ENCODE peak calls at places on chromosomes 4 and X, in four cellular contexts. P is mammary epithelial cell, Q is kidney, K is substantia nigra. A is an unnamed sample.

GRCh38 chr4:154164931-154165839 is 326.4 kb downstream of the DCHS2 start:
- DNase-seq in P (peak), Q (no peak), K (no peak), A (no peak)

GRCh38 chrX:31166832-31167231 is 95.0 kb upstream of the FTHL17 start:
- DNase-seq in P (no peak), Q (no peak), K (no peak), A (no peak)

GRCh38 chrX:103446665-103447302 is 70.4 kb downstream of the BEX3 start:
- DNase-seq in P (peak), Q (no peak), K (no peak), A (no peak)

GRCh38 chrX:155751131-155751530 is 130.0 kb upstream of the VAMP7 start:
- DNase-seq in P (no peak), Q (no peak), K (no peak), A (no peak)

GRCh38 chrX:40908857-40909475 is 173.6 kb upstream of the MED14 start:
- DNase-seq in P (peak), Q (no peak), K (no peak), A (no peak)

GRCh38 chr4:108885211-108885610 is 122.4 kb upstream of the ETNPPL start:
- DNase-seq in P (no peak), Q (no peak), K (no peak), A (no peak)

GRCh38 chrX:110123331-110123782 is 120.4 kb downstream of the TMEM164 start:
- DNase-seq in P (no peak), Q (no peak), K (no peak), A (no peak)

GRCh38 chrX:47200385-47201150 is 6.9 kb downstream of the UBA1 start:
- DNase-seq in P (peak), Q (no peak), K (no peak), A (no peak)

GRCh38 chr4:143091862-143092261 is 92.9 kb upstream of the USP38 start:
- DNase-seq in P (no peak), Q (no peak), K (no peak), A (no peak)

GRCh38 chr4:45566896-45567603 is 556.8 kb downstream of the GABRG1 start:
- DNase-seq in P (no peak), Q (peak), K (no peak), A (no peak)

GRCh38 chrX:36947214-36947613 is 61.0 kb upstream of the FAM47C start:
- DNase-seq in P (no peak), Q (no peak), K (no peak), A (no peak)

GRCh38 chr4:48603366-48604003 is 113.4 kb downstream of the ZAR1 start:
- DNase-seq in P (no peak), Q (no peak), K (no peak), A (no peak)

GRCh38 chr4:115126487-115126886 is 13.1 kb upstream of the NDST4 start:
- DNase-seq in P (no peak), Q (no peak), K (no peak), A (no peak)

GRCh38 chrX:128436397-128437103 is 384.3 kb upstream of the ACTRT1 start:
- DNase-seq in P (no peak), Q (no peak), K (no peak), A (no peak)

GRCh38 chrX:8242431-8242830 is 71.4 kb upstream of the VCX2 start:
- DNase-seq in P (no peak), Q (no peak), K (no peak), A (no peak)

GRCh38 chrX:386768-387575 is at the start of gene PPP2R3B:
- DNase-seq in P (peak), Q (peak), K (no peak), A (no peak)

GRCh38 chrX:17986977-17987376 is 125.9 kb upstream of the RAI2 start:
- DNase-seq in P (no peak), Q (no peak), K (no peak), A (no peak)

GRCh38 chr4:100805547-100805946 is 287.7 kb upstream of the EMCN start:
- DNase-seq in P (no peak), Q (no peak), K (no peak), A (no peak)

GRCh38 chr4:25350561-25350960 is 26.5 kb upstream of the ANAPC4 start:
- DNase-seq in P (no peak), Q (no peak), K (no peak), A (no peak)

GRCh38 chrX:20454117-20454516 is 187.4 kb upstream of the RPS6KA3 start:
- DNase-seq in P (no peak), Q (no peak), K (no peak), A (no peak)

GRCh38 chr4:41930139-41930831 is 4.9 kb upstream of the TMEM33 start:
- DNase-seq in P (no peak), Q (no peak), K (no peak), A (no peak)
- H3K27ac ChIP-seq in P (no peak), Q (no peak), K (no peak), A (peak)

GRCh38 chr4:744212-744841 is 38.7 kb downstream of the PCGF3 start:
- DNase-seq in P (no peak), Q (peak), K (no peak), A (no peak)
- H3K27ac ChIP-seq in P (no peak), Q (no peak), K (no peak), A (no peak)

GRCh38 chr4:123878976-123879375 is 482.4 kb downstream of the SPRY1 start:
- DNase-seq in P (no peak), Q (no peak), K (no peak), A (no peak)

GRCh38 chr4:123874044-123874443 is 477.4 kb downstream of the SPRY1 start:
- DNase-seq in P (no peak), Q (no peak), K (no peak), A (no peak)

GRCh38 chr4:123877561-123877960 is 481.0 kb downstream of the SPRY1 start:
- DNase-seq in P (no peak), Q (no peak), K (no peak), A (no peak)

GRCh38 chr4:123876122-123876521 is 479.5 kb downstream of the SPRY1 start:
- DNase-seq in P (no peak), Q (no peak), K (no peak), A (no peak)

DNA sequence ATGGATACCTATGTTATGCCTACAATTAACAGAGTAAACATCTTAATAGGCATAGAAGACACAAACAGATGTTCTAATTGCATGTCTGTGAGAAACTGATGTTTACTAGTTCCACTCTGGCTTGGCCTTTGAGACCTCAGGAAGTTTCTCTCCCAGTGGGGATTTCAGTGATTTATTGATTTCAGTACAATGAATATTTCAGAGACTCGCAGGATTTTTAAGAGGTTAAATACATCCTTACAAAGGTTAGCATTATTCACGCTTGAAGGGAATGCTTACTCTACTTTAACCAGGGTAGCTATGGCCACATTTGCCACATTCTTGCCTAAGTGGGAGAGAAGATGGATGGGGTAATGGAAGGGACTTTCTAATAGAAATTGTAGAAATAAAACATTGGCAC is 480.0 kb downstream of the SPRY1 start:
- DNase-seq in P (no peak), Q (no peak), K (no peak), A (no peak)
- H3K27ac ChIP-seq in P (no peak), Q (no peak), K (no peak), A (no peak)

DNA sequence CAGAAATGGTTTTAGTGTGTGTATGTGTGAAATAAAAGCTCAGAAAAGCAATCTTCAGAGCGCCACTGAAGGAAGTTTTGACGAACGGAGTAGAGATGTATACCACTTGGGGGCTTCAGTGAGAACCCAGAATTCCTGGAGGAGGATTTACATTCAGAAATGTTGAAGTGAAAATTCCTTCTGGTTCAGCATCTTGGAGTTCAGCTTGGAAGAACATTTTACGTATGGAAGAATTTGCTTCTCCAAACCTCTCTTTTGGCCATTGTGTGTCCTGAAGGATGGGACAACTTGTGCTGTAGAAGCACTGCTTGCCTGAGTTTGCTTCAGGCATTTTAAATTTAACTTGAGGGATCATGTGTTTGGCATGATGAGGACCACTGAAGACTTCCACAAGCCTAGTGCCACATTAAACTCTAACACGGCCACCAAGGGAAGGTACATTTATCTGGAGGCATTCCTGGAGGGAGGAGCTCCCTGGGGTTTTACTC is 704 bp downstream of the SHROOM3 start:
- DNase-seq in P (no peak), Q (no peak), K (no peak), A (no peak)
- H3K27ac ChIP-seq in P (peak), Q (no peak), K (no peak), A (peak)

GRCh38 chrX:119870626-119871131 is 854 bp downstream of the RNF113A start:
- DNase-seq in P (peak), Q (no peak), K (no peak), A (no peak)
- H3K27ac ChIP-seq in P (peak), Q (peak), K (peak), A (peak)

DNA sequence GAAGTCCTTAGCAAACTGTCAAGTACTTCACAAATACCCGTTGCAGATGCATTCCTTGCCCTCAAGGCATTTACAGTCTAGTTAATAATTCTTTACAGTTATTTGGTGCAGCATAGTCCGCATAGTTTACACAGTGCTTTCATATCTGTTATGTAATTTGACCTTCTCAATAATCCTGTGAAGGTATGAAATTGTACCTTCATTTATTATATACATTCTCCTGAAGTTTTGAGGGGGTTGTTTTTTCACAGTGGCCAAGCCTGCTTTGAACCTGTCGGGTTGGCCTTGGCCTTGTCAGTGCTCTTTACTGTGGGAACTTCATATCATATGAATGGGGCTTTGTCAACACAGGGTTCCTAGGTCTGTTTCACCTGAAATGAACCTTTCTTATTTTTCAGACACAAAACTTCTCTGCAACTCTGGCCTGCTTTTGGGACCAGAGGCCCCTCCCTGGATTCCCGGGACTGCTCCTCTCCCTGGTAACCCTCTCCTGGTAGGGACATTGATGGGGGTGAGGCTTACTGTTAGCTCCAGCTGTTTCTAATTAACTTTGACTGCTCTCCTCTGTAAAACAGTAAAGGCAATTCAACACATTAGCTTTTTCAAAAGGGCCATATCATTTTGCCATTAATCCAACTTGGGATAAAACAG is 9.1 kb downstream of the IGFBP7 start:
- DNase-seq in P (no peak), Q (no peak), K (no peak), A (no peak)
- H3K27ac ChIP-seq in P (no peak), Q (peak), K (no peak), A (peak)

DNA sequence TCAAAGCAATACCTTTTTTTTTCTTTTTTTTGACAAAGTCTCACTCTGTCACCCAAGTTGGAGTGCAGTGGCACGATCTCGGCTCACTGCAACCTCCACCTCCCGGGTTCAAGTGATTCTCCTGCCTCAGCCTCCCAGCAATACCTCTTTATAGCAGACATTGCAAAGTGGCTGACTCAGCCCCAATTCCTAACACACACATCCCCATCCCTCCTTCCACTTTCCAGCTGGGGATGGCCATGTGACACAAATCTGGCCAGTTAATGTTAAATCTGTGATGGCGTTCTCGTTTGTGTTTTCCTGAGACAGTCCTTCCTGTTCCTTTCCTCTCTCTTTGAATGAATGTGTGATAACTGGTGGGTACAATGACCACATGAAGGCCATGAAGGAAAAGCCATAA is 276.2 kb upstream of the KLF3 start:
- DNase-seq in P (no peak), Q (no peak), K (no peak), A (no peak)
- H3K27ac ChIP-seq in P (no peak), Q (no peak), K (no peak), A (no peak)

GRCh38 chr4:89110541-89110985 is 770 bp upstream of the TIGD2 start:
- DNase-seq in P (no peak), Q (no peak), K (no peak), A (no peak)
- H3K27ac ChIP-seq in P (peak), Q (peak), K (peak), A (peak)

GRCh38 chrX:108088511-108088910 is 2.8 kb downstream of the PSMD10 start:
- DNase-seq in P (no peak), Q (no peak), K (no peak), A (no peak)
- H3K27ac ChIP-seq in P (no peak), Q (no peak), K (no peak), A (no peak)

DNA sequence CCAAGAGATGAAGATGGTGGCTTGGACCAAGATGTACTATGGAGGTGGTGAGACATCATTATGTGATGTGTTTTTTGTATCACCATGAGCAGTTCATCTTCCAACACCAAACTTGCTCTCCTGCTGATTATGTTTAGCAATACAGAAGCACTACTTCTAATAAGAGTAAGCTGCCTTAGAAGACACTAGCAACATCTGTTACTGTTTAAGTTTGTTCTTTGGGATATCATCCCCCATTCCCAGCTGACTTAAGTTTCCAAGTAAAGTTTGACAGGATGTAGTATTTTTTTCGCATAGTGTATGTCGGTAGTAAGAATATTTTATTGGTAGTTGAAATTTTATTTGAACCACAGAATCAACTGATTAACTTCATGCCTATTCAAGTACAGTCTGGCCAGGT is 123.5 kb upstream of the BMPR1B start:
- DNase-seq in P (no peak), Q (no peak), K (no peak), A (no peak)
- H3K27ac ChIP-seq in P (no peak), Q (no peak), K (no peak), A (no peak)